ENCODE peak calls at places on chromosomes 11 and 22, in ten cellular contexts. One of them, this sample, is unnamed.

GRCh38 chr11:74780277-74780870 is 31.7 kb downstream of the RNF169 start:
- DNase-seq in GM12865: no peak
- DNase-seq in cardiac fibroblast: no peak
- DNase-seq in heart left ventricle: no peak
- DNase-seq in fibroblast of mammary gland: no peak
- DNase-seq in uterus: no peak
- DNase-seq in transverse colon: no peak
- DNase-seq in neural progenitor cell: no peak
- DNase-seq in choroid plexus epithelial cell: peak
- DNase-seq in NB4: no peak
- DNase-seq in this sample: no peak

GRCh38 chr22:45548991-45549736 is 46.5 kb downstream of the FBLN1 start:
- DNase-seq in choroid plexus epithelial cell: peak
- DNase-seq in neural progenitor cell: peak
- DNase-seq in NB4: peak
- DNase-seq in fibroblast of mammary gland: peak
- DNase-seq in transverse colon: peak
- DNase-seq in GM12865: no peak
- DNase-seq in cardiac fibroblast: peak
- DNase-seq in uterus: peak
- DNase-seq in heart left ventricle: no peak
- DNase-seq in this sample: no peak

GRCh38 chr11:12167098-12167999 is 57.0 kb downstream of the MICAL2 start:
- DNase-seq in choroid plexus epithelial cell: peak
- DNase-seq in GM12865: no peak
- DNase-seq in cardiac fibroblast: peak
- DNase-seq in neural progenitor cell: no peak
- DNase-seq in heart left ventricle: peak
- DNase-seq in NB4: peak
- DNase-seq in fibroblast of mammary gland: peak
- DNase-seq in uterus: no peak
- DNase-seq in transverse colon: peak
- DNase-seq in this sample: no peak

GRCh38 chr11:76208829-76209670 is 2.7 kb upstream of the WNT11 start:
- DNase-seq in heart left ventricle: peak
- DNase-seq in transverse colon: peak
- DNase-seq in uterus: peak
- DNase-seq in GM12865: peak
- DNase-seq in fibroblast of mammary gland: peak
- DNase-seq in choroid plexus epithelial cell: peak
- DNase-seq in NB4: peak
- DNase-seq in neural progenitor cell: peak
- DNase-seq in cardiac fibroblast: peak
- DNase-seq in this sample: peak

GRCh38 chr11:47189100-47189834 is 3.0 kb upstream of the PACSIN3 start:
- DNase-seq in GM12865: no peak
- DNase-seq in fibroblast of mammary gland: peak
- DNase-seq in cardiac fibroblast: peak
- DNase-seq in choroid plexus epithelial cell: peak
- DNase-seq in uterus: no peak
- DNase-seq in heart left ventricle: no peak
- DNase-seq in NB4: peak
- DNase-seq in transverse colon: no peak
- DNase-seq in neural progenitor cell: no peak
- DNase-seq in this sample: no peak

GRCh38 chr22:18048441-18048898 is 24.1 kb upstream of the MICAL3 start:
- DNase-seq in neural progenitor cell: peak
- DNase-seq in GM12865: no peak
- DNase-seq in fibroblast of mammary gland: peak
- DNase-seq in uterus: peak
- DNase-seq in heart left ventricle: no peak
- DNase-seq in transverse colon: no peak
- DNase-seq in choroid plexus epithelial cell: peak
- DNase-seq in NB4: no peak
- DNase-seq in cardiac fibroblast: no peak
- DNase-seq in this sample: peak

GRCh38 chr11:78325274-78325781 is 92.3 kb downstream of the GAB2 start:
- DNase-seq in transverse colon: no peak
- DNase-seq in choroid plexus epithelial cell: no peak
- DNase-seq in neural progenitor cell: no peak
- DNase-seq in NB4: peak
- DNase-seq in cardiac fibroblast: no peak
- DNase-seq in GM12865: peak
- DNase-seq in uterus: no peak
- DNase-seq in heart left ventricle: no peak
- DNase-seq in fibroblast of mammary gland: no peak
- DNase-seq in this sample: no peak

GRCh38 chr11:127059286-127060200 is 59.0 kb upstream of the KIRREL3 start:
- DNase-seq in GM12865: no peak
- DNase-seq in cardiac fibroblast: no peak
- DNase-seq in choroid plexus epithelial cell: no peak
- DNase-seq in transverse colon: no peak
- DNase-seq in uterus: no peak
- DNase-seq in fibroblast of mammary gland: no peak
- DNase-seq in neural progenitor cell: no peak
- DNase-seq in NB4: no peak
- DNase-seq in heart left ventricle: no peak
- DNase-seq in this sample: no peak

GRCh38 chr22:45478108-45478771 is 24.4 kb upstream of the FBLN1 start:
- DNase-seq in NB4: no peak
- DNase-seq in heart left ventricle: peak
- DNase-seq in fibroblast of mammary gland: peak
- DNase-seq in cardiac fibroblast: peak
- DNase-seq in uterus: no peak
- DNase-seq in GM12865: no peak
- DNase-seq in transverse colon: no peak
- DNase-seq in choroid plexus epithelial cell: peak
- DNase-seq in neural progenitor cell: no peak
- DNase-seq in this sample: peak

GRCh38 chr11:95788921-95789505 is 569 bp downstream of the FAM76B start:
- DNase-seq in choroid plexus epithelial cell: peak
- DNase-seq in GM12865: peak
- DNase-seq in neural progenitor cell: peak
- DNase-seq in uterus: no peak
- DNase-seq in NB4: peak
- DNase-seq in transverse colon: peak
- DNase-seq in fibroblast of mammary gland: peak
- DNase-seq in heart left ventricle: no peak
- DNase-seq in cardiac fibroblast: peak
- DNase-seq in this sample: peak

GRCh38 chr11:73034777-73035176 is 107.3 kb downstream of the FCHSD2 start:
- DNase-seq in choroid plexus epithelial cell: no peak
- DNase-seq in cardiac fibroblast: no peak
- DNase-seq in NB4: no peak
- DNase-seq in fibroblast of mammary gland: no peak
- DNase-seq in neural progenitor cell: no peak
- DNase-seq in uterus: no peak
- DNase-seq in GM12865: no peak
- DNase-seq in transverse colon: no peak
- DNase-seq in heart left ventricle: no peak
- DNase-seq in this sample: no peak

GRCh38 chr11:116840224-116840745 is 2.9 kb upstream of the APOA1 start:
- DNase-seq in NB4: peak
- DNase-seq in choroid plexus epithelial cell: peak
- DNase-seq in heart left ventricle: no peak
- DNase-seq in uterus: no peak
- DNase-seq in fibroblast of mammary gland: peak
- DNase-seq in GM12865: peak
- DNase-seq in cardiac fibroblast: peak
- DNase-seq in transverse colon: no peak
- DNase-seq in neural progenitor cell: peak
- DNase-seq in this sample: no peak

GRCh38 chr11:111001091-111001430 is 244.5 kb upstream of the POU2AF2 start:
- DNase-seq in neural progenitor cell: no peak
- DNase-seq in GM12865: no peak
- DNase-seq in uterus: no peak
- DNase-seq in heart left ventricle: no peak
- DNase-seq in transverse colon: no peak
- DNase-seq in NB4: no peak
- DNase-seq in cardiac fibroblast: no peak
- DNase-seq in choroid plexus epithelial cell: no peak
- DNase-seq in fibroblast of mammary gland: peak
- DNase-seq in this sample: no peak

GRCh38 chr11:126411971-126412381 is 56.5 kb downstream of the ST3GAL4 start:
- DNase-seq in heart left ventricle: peak
- DNase-seq in GM12865: no peak
- DNase-seq in transverse colon: no peak
- DNase-seq in neural progenitor cell: no peak
- DNase-seq in fibroblast of mammary gland: no peak
- DNase-seq in choroid plexus epithelial cell: peak
- DNase-seq in cardiac fibroblast: no peak
- DNase-seq in NB4: no peak
- DNase-seq in uterus: peak
- DNase-seq in this sample: peak

GRCh38 chr11:102924851-102925380 is 30.6 kb downstream of the MMP13 start:
- DNase-seq in heart left ventricle: no peak
- DNase-seq in choroid plexus epithelial cell: no peak
- DNase-seq in uterus: no peak
- DNase-seq in NB4: peak
- DNase-seq in neural progenitor cell: no peak
- DNase-seq in GM12865: no peak
- DNase-seq in cardiac fibroblast: no peak
- DNase-seq in fibroblast of mammary gland: no peak
- DNase-seq in transverse colon: peak
- DNase-seq in this sample: no peak

GRCh38 chr11:8028766-8029165 is 41.6 kb downstream of the EIF3F start:
- DNase-seq in fibroblast of mammary gland: no peak
- DNase-seq in choroid plexus epithelial cell: no peak
- DNase-seq in transverse colon: no peak
- DNase-seq in neural progenitor cell: no peak
- DNase-seq in NB4: no peak
- DNase-seq in uterus: no peak
- DNase-seq in heart left ventricle: no peak
- DNase-seq in cardiac fibroblast: no peak
- DNase-seq in GM12865: no peak
- DNase-seq in this sample: no peak

GRCh38 chr11:73916435-73916834 is 34.4 kb upstream of the DNAJB13 start:
- DNase-seq in fibroblast of mammary gland: peak
- DNase-seq in NB4: no peak
- DNase-seq in cardiac fibroblast: peak
- DNase-seq in uterus: no peak
- DNase-seq in GM12865: no peak
- DNase-seq in transverse colon: no peak
- DNase-seq in choroid plexus epithelial cell: peak
- DNase-seq in heart left ventricle: no peak
- DNase-seq in neural progenitor cell: no peak
- DNase-seq in this sample: no peak

GRCh38 chr11:811446-812245 is 1.9 kb downstream of the RPLP2 start:
- DNase-seq in GM12865: no peak
- DNase-seq in heart left ventricle: no peak
- DNase-seq in neural progenitor cell: no peak
- DNase-seq in NB4: peak
- DNase-seq in fibroblast of mammary gland: peak
- DNase-seq in cardiac fibroblast: no peak
- DNase-seq in transverse colon: no peak
- DNase-seq in choroid plexus epithelial cell: peak
- DNase-seq in uterus: no peak
- DNase-seq in this sample: no peak
- TF ChIP-seq CTCF in GM12865: no peak
- TF ChIP-seq CTCF in heart left ventricle: no peak
- TF ChIP-seq CTCF in neural progenitor cell: no peak
- TF ChIP-seq CTCF in NB4: no peak
- TF ChIP-seq CTCF in fibroblast of mammary gland: peak
- TF ChIP-seq CTCF in cardiac fibroblast: no peak
- TF ChIP-seq CTCF in transverse colon: no peak
- TF ChIP-seq CTCF in choroid plexus epithelial cell: peak
- TF ChIP-seq CTCF in uterus: no peak
- TF ChIP-seq CTCF in this sample: no peak

DNA sequence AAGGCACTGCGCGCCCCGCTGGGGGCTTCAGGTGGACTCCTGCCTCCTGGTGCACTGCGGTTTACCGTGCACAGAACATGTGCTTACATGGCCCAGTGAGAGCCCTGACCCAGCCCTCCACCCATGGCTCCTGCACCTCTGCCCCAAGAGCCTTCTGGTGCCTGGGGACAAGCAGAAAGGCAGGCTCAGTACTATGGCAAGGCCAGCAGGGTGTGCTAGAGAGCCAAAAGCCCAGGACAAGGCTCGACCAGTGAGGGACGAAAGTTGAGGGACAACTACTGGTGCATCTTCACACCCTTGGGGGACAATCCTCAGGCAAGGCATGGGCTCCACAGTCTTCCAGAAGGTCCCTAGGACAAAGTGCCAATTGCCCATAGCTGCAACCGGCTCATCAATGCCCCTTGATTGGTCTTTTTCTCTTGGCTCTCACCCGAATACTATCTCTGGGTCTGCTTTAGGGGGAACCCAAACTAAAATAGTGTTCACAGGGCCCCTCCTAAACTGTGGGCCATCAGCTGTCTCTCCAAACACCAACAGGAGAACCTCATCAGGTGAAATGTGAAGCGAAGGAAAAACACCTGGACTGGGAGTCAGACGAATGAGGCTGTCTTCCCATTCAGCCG is 13.5 kb downstream of the PGA5 start:
- DNase-seq in choroid plexus epithelial cell: peak
- DNase-seq in GM12865: peak
- DNase-seq in uterus: peak
- DNase-seq in fibroblast of mammary gland: peak
- DNase-seq in transverse colon: peak
- DNase-seq in cardiac fibroblast: peak
- DNase-seq in heart left ventricle: peak
- DNase-seq in NB4: peak
- DNase-seq in neural progenitor cell: peak
- DNase-seq in this sample: peak
- TF ChIP-seq CTCF in choroid plexus epithelial cell: peak
- TF ChIP-seq CTCF in GM12865: peak
- TF ChIP-seq CTCF in uterus: peak
- TF ChIP-seq CTCF in fibroblast of mammary gland: peak
- TF ChIP-seq CTCF in transverse colon: peak
- TF ChIP-seq CTCF in cardiac fibroblast: peak
- TF ChIP-seq CTCF in heart left ventricle: peak
- TF ChIP-seq CTCF in NB4: peak
- TF ChIP-seq CTCF in neural progenitor cell: peak
- TF ChIP-seq CTCF in this sample: peak

GRCh38 chr11:65045728-65046127 is 4.7 kb downstream of the SAC3D1 start:
- DNase-seq in transverse colon: no peak
- DNase-seq in cardiac fibroblast: no peak
- DNase-seq in neural progenitor cell: no peak
- DNase-seq in fibroblast of mammary gland: no peak
- DNase-seq in choroid plexus epithelial cell: no peak
- DNase-seq in NB4: no peak
- DNase-seq in uterus: no peak
- DNase-seq in heart left ventricle: no peak
- DNase-seq in GM12865: no peak
- DNase-seq in this sample: no peak
- TF ChIP-seq CTCF in transverse colon: no peak
- TF ChIP-seq CTCF in cardiac fibroblast: no peak
- TF ChIP-seq CTCF in neural progenitor cell: no peak
- TF ChIP-seq CTCF in fibroblast of mammary gland: no peak
- TF ChIP-seq CTCF in choroid plexus epithelial cell: no peak
- TF ChIP-seq CTCF in NB4: no peak
- TF ChIP-seq CTCF in uterus: no peak
- TF ChIP-seq CTCF in heart left ventricle: no peak
- TF ChIP-seq CTCF in GM12865: no peak
- TF ChIP-seq CTCF in this sample: no peak

GRCh38 chr11:86865436-86865835 is 65.1 kb downstream of the PRSS23 start:
- DNase-seq in neural progenitor cell: no peak
- DNase-seq in cardiac fibroblast: no peak
- DNase-seq in transverse colon: no peak
- DNase-seq in uterus: no peak
- DNase-seq in fibroblast of mammary gland: no peak
- DNase-seq in GM12865: no peak
- DNase-seq in choroid plexus epithelial cell: no peak
- DNase-seq in NB4: no peak
- DNase-seq in heart left ventricle: no peak
- DNase-seq in this sample: no peak

GRCh38 chr11:86861810-86862209 is 61.5 kb downstream of the PRSS23 start:
- DNase-seq in choroid plexus epithelial cell: no peak
- DNase-seq in heart left ventricle: no peak
- DNase-seq in cardiac fibroblast: no peak
- DNase-seq in uterus: no peak
- DNase-seq in neural progenitor cell: no peak
- DNase-seq in fibroblast of mammary gland: no peak
- DNase-seq in transverse colon: no peak
- DNase-seq in NB4: no peak
- DNase-seq in GM12865: no peak
- DNase-seq in this sample: no peak
- TF ChIP-seq CTCF in choroid plexus epithelial cell: no peak
- TF ChIP-seq CTCF in heart left ventricle: no peak
- TF ChIP-seq CTCF in cardiac fibroblast: peak
- TF ChIP-seq CTCF in uterus: no peak
- TF ChIP-seq CTCF in neural progenitor cell: no peak
- TF ChIP-seq CTCF in fibroblast of mammary gland: peak
- TF ChIP-seq CTCF in transverse colon: no peak
- TF ChIP-seq CTCF in NB4: no peak
- TF ChIP-seq CTCF in GM12865: no peak
- TF ChIP-seq CTCF in this sample: no peak